ENCODE peak calls at places on chromosomes 16 and 17, in six cellular contexts. H, O, V, U, S and B are unnamed samples.

GRCh38 chr17:72119963-72120877 is 600 bp upstream of the SOX9 start:
- DNase-seq in H (peak; percentile 37), O (peak; percentile 91), V (peak; percentile 84), U (no peak), S (peak; percentile 95), B (no peak)

GRCh38 chr17:44969144-44969780 is 1.2 kb upstream of the C1QL1 start:
- DNase-seq in H (no peak), O (no peak), V (no peak), U (no peak), S (peak; percentile 83), B (no peak)

GRCh38 chr16:56632160-56632847 is at the start of gene MT1M:
- DNase-seq in H (no peak), O (peak; percentile 75), V (no peak), U (no peak), S (peak; percentile 93), B (no peak)

GRCh38 chr16:9345889-9346288 is 254.4 kb downstream of the HAPSTR1 start:
- DNase-seq in H (no peak), O (no peak), V (no peak), U (no peak), S (no peak), B (no peak)

GRCh38 chr17:15782809-15783208 is 50.7 kb downstream of the TBC1D26 start:
- DNase-seq in H (no peak), O (peak; percentile 81), V (peak; percentile 27), U (no peak), S (peak; percentile 90), B (no peak)

GRCh38 chr17:79518330-79519151 is 92.3 kb downstream of the RBFOX3 start:
- DNase-seq in H (no peak), O (no peak), V (no peak), U (no peak), S (no peak), B (no peak)

GRCh38 chr17:80106176-80106575 is 4.8 kb downstream of the GAA start:
- DNase-seq in H (no peak), O (no peak), V (no peak), U (no peak), S (peak; percentile 46), B (no peak)

GRCh38 chr17:77840576-77841160 is 117.8 kb upstream of the TNRC6C start:
- DNase-seq in H (no peak), O (no peak), V (no peak), U (no peak), S (peak; percentile 54), B (no peak)

GRCh38 chr16:22257440-22257839 is 39.8 kb upstream of the POLR3E start:
- DNase-seq in H (no peak), O (no peak), V (no peak), U (no peak), S (no peak), B (no peak)

GRCh38 chr17:77326636-77327035 is 185.9 kb downstream of the SEC14L1 start:
- DNase-seq in H (no peak), O (no peak), V (no peak), U (no peak), S (no peak), B (no peak)

GRCh38 chr17:8121531-8122390 is 2.1 kb downstream of the HES7 start:
- DNase-seq in H (peak; percentile 62), O (peak; percentile 72), V (peak; percentile 45), U (peak; percentile 86), S (peak; percentile 87), B (peak; percentile 29)

GRCh38 chr17:21160401-21160800 is 33.6 kb downstream of the DHRS7B start:
- DNase-seq in H (no peak), O (peak; percentile 60), V (no peak), U (no peak), S (no peak), B (no peak)

GRCh38 chr17:37671813-37672544 is 28.7 kb upstream of the DDX52 start:
- DNase-seq in H (no peak), O (peak; percentile 95), V (peak; percentile 89), U (no peak), S (peak; percentile 90), B (no peak)

GRCh38 chr16:11836653-11837244 is 14.6 kb downstream of the RSL1D1 start:
- DNase-seq in H (no peak), O (peak; percentile 83), V (peak; percentile 92), U (no peak), S (peak; percentile 78), B (no peak)

GRCh38 chr16:4138735-4139134 is 22.5 kb upstream of the ADCY9 start:
- DNase-seq in H (no peak), O (no peak), V (no peak), U (no peak), S (no peak), B (no peak)

GRCh38 chr16:77657016-77657415 is 65.3 kb upstream of the NUDT7 start:
- DNase-seq in H (no peak), O (peak; percentile 23), V (peak; percentile 8), U (no peak), S (no peak), B (no peak)

GRCh38 chr17:68288375-68288774 is 2.6 kb downstream of the SLC16A6 start:
- DNase-seq in H (no peak), O (no peak), V (no peak), U (peak; percentile 93), S (peak; percentile 83), B (no peak)

GRCh38 chr16:30112197-30113030 is 923 bp downstream of the GDPD3 start:
- DNase-seq in H (peak; percentile 48), O (peak; percentile 69), V (no peak), U (peak; percentile 78), S (peak; percentile 96), B (peak; percentile 71)

GRCh38 chr16:11292076-11292748 is 11.1 kb upstream of the PRM1 start:
- DNase-seq in H (no peak), O (no peak), V (no peak), U (no peak), S (peak; percentile 54), B (no peak)

GRCh38 chr16:65500007-65500406 is 378.1 kb upstream of the CDH11 start:
- DNase-seq in H (no peak), O (no peak), V (peak; percentile 56), U (no peak), S (no peak), B (no peak)

GRCh38 chr16:86718118-86718517 is 139.8 kb downstream of the FOXL1 start:
- DNase-seq in H (no peak), O (no peak), V (no peak), U (no peak), S (no peak), B (no peak)

GRCh38 chr17:8016632-8017424 is 14.4 kb downstream of the GUCY2D start:
- DNase-seq in H (peak; percentile 27), O (peak; percentile 50), V (no peak), U (peak; percentile 50), S (peak; percentile 87), B (peak; percentile 32)

DNA sequence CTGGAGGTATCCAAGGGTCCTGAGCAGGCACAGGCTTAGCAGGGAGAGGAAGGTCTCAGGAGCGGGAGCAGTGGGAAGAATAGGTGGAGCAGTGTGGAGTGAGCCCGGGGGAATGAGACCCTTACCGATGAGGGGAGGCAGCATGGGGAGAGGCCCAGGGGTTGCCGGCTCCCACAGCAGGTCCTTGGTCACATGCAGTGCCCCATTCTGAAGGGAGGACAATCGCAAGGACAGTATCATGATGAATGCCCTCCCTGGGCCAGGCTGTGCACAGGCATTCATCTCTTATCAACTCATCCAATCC is 3.3 kb downstream of the TAF1C start:
- DNase-seq in H (no peak), O (no peak), V (no peak), U (no peak), S (peak; percentile 76), B (no peak)
- H3K4me2 ChIP-seq in H (no peak overlapping the region), O (no peak overlapping the region), V (no peak overlapping the region), U (no peak overlapping the region), S (no peak overlapping the region), B (peak overlapping the region; percentile 79)

GRCh38 chr16:89318430-89318758 is 100.9 kb downstream of the ZNF778 start:
- DNase-seq in H (no peak), O (no peak), V (no peak), U (no peak), S (peak; percentile 37), B (no peak)
- H3K4me1 ChIP-seq in H (peaks cover 46% of the 10 kb centered on the region), O (peaks cover 67% of the 10 kb centered on the region), V (peaks cover 80% of the 10 kb centered on the region), U (peaks cover 38% of the 10 kb centered on the region), S (peaks cover 59% of the 10 kb centered on the region), B (peaks cover 80% of the 10 kb centered on the region)

GRCh38 chr17:62819511-62820221 is 11.6 kb upstream of the MARCHF10 start:
- DNase-seq in H (no peak), O (peak; percentile 99), V (peak; percentile 99), U (no peak), S (peak; percentile 91), B (no peak)
- H2AFZ ChIP-seq in H (no peak overlapping the region), O (peak overlapping the region; percentile 86), V (peak overlapping the region; percentile 31), U (no peak overlapping the region), S (peak overlapping the region; percentile 61), B (no peak overlapping the region)

GRCh38 chr17:49351572-49352140 is 10.4 kb downstream of the ZNF652 start:
- DNase-seq in H (no peak), O (no peak), V (no peak), U (no peak), S (no peak), B (no peak)
- H3K4me2 ChIP-seq in H (no peak overlapping the region), O (no peak overlapping the region), V (no peak overlapping the region), U (no peak overlapping the region), S (no peak overlapping the region), B (no peak overlapping the region)